ENCODE peak calls at places on chromosomes 3 and 15, in seven cellular contexts. One of them, this sample, is unnamed. For H3K4me1, the result is how much of the 10 kb centered on the place peaks cover.

GRCh38 chr15:74252291-74253080 is 16.4 kb downstream of the CCDC33 start:
- DNase-seq in suprapubic skin: no peak
- DNase-seq in fibroblast of lung: no peak
- DNase-seq in K562: no peak
- DNase-seq in naive thymus-derived CD4-positive, alpha-beta T cell: no peak
- DNase-seq in OCI-LY7: no peak
- DNase-seq in colonic mucosa: no peak
- DNase-seq in this sample: no peak

GRCh38 chr3:194632211-194632982 is 822 bp downstream of the TMEM44 start:
- DNase-seq in K562: peak
- DNase-seq in naive thymus-derived CD4-positive, alpha-beta T cell: no peak
- DNase-seq in colonic mucosa: peak
- DNase-seq in fibroblast of lung: peak
- DNase-seq in OCI-LY7: no peak
- DNase-seq in suprapubic skin: no peak
- DNase-seq in this sample: no peak

GRCh38 chr15:75565062-75565970 is 13.8 kb downstream of the PTPN9 start:
- DNase-seq in naive thymus-derived CD4-positive, alpha-beta T cell: no peak
- DNase-seq in OCI-LY7: no peak
- DNase-seq in colonic mucosa: no peak
- DNase-seq in K562: no peak
- DNase-seq in fibroblast of lung: no peak
- DNase-seq in suprapubic skin: no peak
- DNase-seq in this sample: no peak

GRCh38 chr3:125077864-125078263 is 22.1 kb upstream of the HEG1 start:
- DNase-seq in colonic mucosa: no peak
- DNase-seq in OCI-LY7: peak
- DNase-seq in naive thymus-derived CD4-positive, alpha-beta T cell: no peak
- DNase-seq in fibroblast of lung: no peak
- DNase-seq in K562: no peak
- DNase-seq in suprapubic skin: no peak
- DNase-seq in this sample: no peak

GRCh38 chr3:72036899-72037298 is 252.0 kb upstream of the PROK2 start:
- DNase-seq in colonic mucosa: no peak
- DNase-seq in OCI-LY7: no peak
- DNase-seq in suprapubic skin: no peak
- DNase-seq in K562: no peak
- DNase-seq in fibroblast of lung: peak
- DNase-seq in naive thymus-derived CD4-positive, alpha-beta T cell: no peak
- DNase-seq in this sample: peak

GRCh38 chr3:140176526-140176925 is 241.5 kb downstream of the CLSTN2 start:
- DNase-seq in K562: no peak
- DNase-seq in naive thymus-derived CD4-positive, alpha-beta T cell: no peak
- DNase-seq in OCI-LY7: no peak
- DNase-seq in colonic mucosa: no peak
- DNase-seq in fibroblast of lung: no peak
- DNase-seq in suprapubic skin: no peak
- DNase-seq in this sample: no peak

GRCh38 chr3:176595307-176595706 is 602.0 kb downstream of the TBL1XR1 start:
- DNase-seq in fibroblast of lung: no peak
- DNase-seq in OCI-LY7: no peak
- DNase-seq in K562: no peak
- DNase-seq in suprapubic skin: no peak
- DNase-seq in colonic mucosa: no peak
- DNase-seq in naive thymus-derived CD4-positive, alpha-beta T cell: no peak
- DNase-seq in this sample: no peak

GRCh38 chr15:73004462-73004861 is 47.8 kb upstream of the NEO1 start:
- DNase-seq in naive thymus-derived CD4-positive, alpha-beta T cell: no peak
- DNase-seq in fibroblast of lung: no peak
- DNase-seq in colonic mucosa: no peak
- DNase-seq in K562: no peak
- DNase-seq in OCI-LY7: no peak
- DNase-seq in suprapubic skin: no peak
- DNase-seq in this sample: no peak

GRCh38 chr3:71838406-71838805 is 53.5 kb upstream of the PROK2 start:
- DNase-seq in OCI-LY7: no peak
- DNase-seq in naive thymus-derived CD4-positive, alpha-beta T cell: no peak
- DNase-seq in colonic mucosa: no peak
- DNase-seq in K562: no peak
- DNase-seq in fibroblast of lung: no peak
- DNase-seq in suprapubic skin: no peak
- DNase-seq in this sample: no peak

GRCh38 chr3:68428495-68428894 is 503.9 kb downstream of the TAFA4 start:
- DNase-seq in colonic mucosa: no peak
- DNase-seq in fibroblast of lung: no peak
- DNase-seq in OCI-LY7: no peak
- DNase-seq in suprapubic skin: no peak
- DNase-seq in K562: no peak
- DNase-seq in naive thymus-derived CD4-positive, alpha-beta T cell: no peak
- DNase-seq in this sample: no peak

GRCh38 chr15:31235298-31236183 is 91.1 kb upstream of the KLF13 start:
- DNase-seq in OCI-LY7: peak
- DNase-seq in fibroblast of lung: peak
- DNase-seq in suprapubic skin: no peak
- DNase-seq in naive thymus-derived CD4-positive, alpha-beta T cell: no peak
- DNase-seq in colonic mucosa: no peak
- DNase-seq in K562: no peak
- DNase-seq in this sample: no peak

GRCh38 chr3:18194431-18194830 is 230.7 kb downstream of the SATB1 start:
- DNase-seq in fibroblast of lung: peak
- DNase-seq in colonic mucosa: no peak
- DNase-seq in suprapubic skin: no peak
- DNase-seq in K562: no peak
- DNase-seq in OCI-LY7: no peak
- DNase-seq in naive thymus-derived CD4-positive, alpha-beta T cell: no peak
- DNase-seq in this sample: no peak

GRCh38 chr15:50128266-50128665 is 9.2 kb upstream of the ATP8B4 start:
- DNase-seq in naive thymus-derived CD4-positive, alpha-beta T cell: no peak
- DNase-seq in fibroblast of lung: no peak
- DNase-seq in suprapubic skin: peak
- DNase-seq in colonic mucosa: peak
- DNase-seq in K562: peak
- DNase-seq in OCI-LY7: no peak
- DNase-seq in this sample: no peak

GRCh38 chr3:24222165-24222805 is 272.4 kb downstream of the THRB start:
- DNase-seq in naive thymus-derived CD4-positive, alpha-beta T cell: no peak
- DNase-seq in OCI-LY7: no peak
- DNase-seq in fibroblast of lung: no peak
- DNase-seq in colonic mucosa: no peak
- DNase-seq in K562: no peak
- DNase-seq in suprapubic skin: no peak
- DNase-seq in this sample: no peak

GRCh38 chr3:125300416-125300815 is 74.7 kb downstream of the ZNF148 start:
- DNase-seq in colonic mucosa: no peak
- DNase-seq in K562: no peak
- DNase-seq in suprapubic skin: no peak
- DNase-seq in OCI-LY7: no peak
- DNase-seq in naive thymus-derived CD4-positive, alpha-beta T cell: no peak
- DNase-seq in fibroblast of lung: peak
- DNase-seq in this sample: no peak

GRCh38 chr3:67015702-67016500 is 17.8 kb downstream of the KBTBD8 start:
- DNase-seq in fibroblast of lung: no peak
- DNase-seq in colonic mucosa: no peak
- DNase-seq in naive thymus-derived CD4-positive, alpha-beta T cell: no peak
- DNase-seq in OCI-LY7: no peak
- DNase-seq in suprapubic skin: no peak
- DNase-seq in K562: no peak
- DNase-seq in this sample: no peak
- H3K27ac ChIP-seq in fibroblast of lung: no peak
- H3K27ac ChIP-seq in colonic mucosa: no peak
- H3K27ac ChIP-seq in naive thymus-derived CD4-positive, alpha-beta T cell: no peak
- H3K27ac ChIP-seq in OCI-LY7: peak
- H3K27ac ChIP-seq in suprapubic skin: no peak
- H3K27ac ChIP-seq in K562: no peak
- H3K27ac ChIP-seq in this sample: no peak

GRCh38 chr3:39137991-39138803 is 15.2 kb downstream of the CSRNP1 start:
- DNase-seq in K562: no peak
- DNase-seq in fibroblast of lung: no peak
- DNase-seq in suprapubic skin: no peak
- DNase-seq in OCI-LY7: no peak
- DNase-seq in naive thymus-derived CD4-positive, alpha-beta T cell: no peak
- DNase-seq in colonic mucosa: no peak
- DNase-seq in this sample: no peak
- H3K4me1 ChIP-seq in K562: under half
- H3K4me1 ChIP-seq in fibroblast of lung: under half
- H3K4me1 ChIP-seq in suprapubic skin: under half
- H3K4me1 ChIP-seq in OCI-LY7: under half
- H3K4me1 ChIP-seq in naive thymus-derived CD4-positive, alpha-beta T cell: under half
- H3K4me1 ChIP-seq in colonic mucosa: under half
- H3K4me1 ChIP-seq in this sample: under half

GRCh38 chr3:129046732-129047552 is 13.6 kb upstream of the GP9 start:
- DNase-seq in OCI-LY7: no peak
- DNase-seq in colonic mucosa: no peak
- DNase-seq in suprapubic skin: no peak
- DNase-seq in K562: no peak
- DNase-seq in naive thymus-derived CD4-positive, alpha-beta T cell: no peak
- DNase-seq in fibroblast of lung: no peak
- DNase-seq in this sample: peak

GRCh38 chr3:129052675-129053074 is 7.9 kb upstream of the GP9 start:
- DNase-seq in K562: no peak
- DNase-seq in fibroblast of lung: no peak
- DNase-seq in naive thymus-derived CD4-positive, alpha-beta T cell: no peak
- DNase-seq in suprapubic skin: no peak
- DNase-seq in colonic mucosa: peak
- DNase-seq in OCI-LY7: no peak
- DNase-seq in this sample: no peak

GRCh38 chr3:129051776-129052400 is 8.7 kb upstream of the GP9 start:
- DNase-seq in OCI-LY7: no peak
- DNase-seq in fibroblast of lung: no peak
- DNase-seq in naive thymus-derived CD4-positive, alpha-beta T cell: no peak
- DNase-seq in K562: no peak
- DNase-seq in suprapubic skin: no peak
- DNase-seq in colonic mucosa: peak
- DNase-seq in this sample: no peak

GRCh38 chr3:129047553-129047839 is 13.1 kb upstream of the GP9 start:
- DNase-seq in OCI-LY7: no peak
- DNase-seq in naive thymus-derived CD4-positive, alpha-beta T cell: no peak
- DNase-seq in K562: no peak
- DNase-seq in colonic mucosa: no peak
- DNase-seq in fibroblast of lung: no peak
- DNase-seq in suprapubic skin: no peak
- DNase-seq in this sample: no peak

DNA sequence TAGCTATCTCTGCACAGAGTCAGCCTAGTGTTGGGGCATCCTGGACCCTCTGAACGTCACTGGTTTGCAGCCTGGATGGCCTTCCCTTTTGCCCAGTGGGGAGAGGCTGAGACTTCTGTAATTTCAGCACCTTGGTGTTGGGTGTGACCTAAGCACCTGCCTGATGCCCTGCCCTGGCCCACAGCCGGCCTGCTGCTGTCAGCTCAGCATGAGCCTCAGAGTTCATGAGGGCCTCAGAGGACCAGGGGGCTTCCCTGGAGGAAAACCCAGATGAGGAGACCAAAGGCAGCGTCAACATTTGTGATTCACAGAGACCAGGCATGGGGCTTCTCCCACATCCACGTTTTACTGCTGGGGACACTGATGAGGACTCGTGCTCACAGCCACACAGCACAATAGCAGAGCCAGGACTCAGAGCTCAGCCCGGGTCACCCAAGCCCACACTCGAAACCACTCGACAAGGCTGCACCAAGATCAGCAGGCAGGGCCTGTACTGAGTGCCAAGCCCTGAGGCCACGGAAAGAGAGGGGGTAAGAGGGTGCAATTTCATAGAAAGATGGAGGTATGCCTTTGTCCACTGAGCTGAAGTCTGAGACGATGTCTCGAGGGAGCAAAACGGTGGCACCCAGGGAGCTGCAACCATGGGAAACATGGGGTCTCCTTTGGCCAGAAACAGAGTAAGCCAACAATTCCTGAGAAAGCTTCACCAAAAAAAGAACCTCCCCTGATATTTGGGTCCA is 9.9 kb upstream of the GP9 start:
- DNase-seq in OCI-LY7: no peak
- DNase-seq in K562: no peak
- DNase-seq in naive thymus-derived CD4-positive, alpha-beta T cell: no peak
- DNase-seq in fibroblast of lung: no peak
- DNase-seq in suprapubic skin: no peak
- DNase-seq in colonic mucosa: no peak
- DNase-seq in this sample: no peak
- H3K27ac ChIP-seq in OCI-LY7: no peak
- H3K27ac ChIP-seq in K562: no peak
- H3K27ac ChIP-seq in naive thymus-derived CD4-positive, alpha-beta T cell: no peak
- H3K27ac ChIP-seq in fibroblast of lung: no peak
- H3K27ac ChIP-seq in suprapubic skin: no peak
- H3K27ac ChIP-seq in colonic mucosa: no peak
- H3K27ac ChIP-seq in this sample: no peak

DNA sequence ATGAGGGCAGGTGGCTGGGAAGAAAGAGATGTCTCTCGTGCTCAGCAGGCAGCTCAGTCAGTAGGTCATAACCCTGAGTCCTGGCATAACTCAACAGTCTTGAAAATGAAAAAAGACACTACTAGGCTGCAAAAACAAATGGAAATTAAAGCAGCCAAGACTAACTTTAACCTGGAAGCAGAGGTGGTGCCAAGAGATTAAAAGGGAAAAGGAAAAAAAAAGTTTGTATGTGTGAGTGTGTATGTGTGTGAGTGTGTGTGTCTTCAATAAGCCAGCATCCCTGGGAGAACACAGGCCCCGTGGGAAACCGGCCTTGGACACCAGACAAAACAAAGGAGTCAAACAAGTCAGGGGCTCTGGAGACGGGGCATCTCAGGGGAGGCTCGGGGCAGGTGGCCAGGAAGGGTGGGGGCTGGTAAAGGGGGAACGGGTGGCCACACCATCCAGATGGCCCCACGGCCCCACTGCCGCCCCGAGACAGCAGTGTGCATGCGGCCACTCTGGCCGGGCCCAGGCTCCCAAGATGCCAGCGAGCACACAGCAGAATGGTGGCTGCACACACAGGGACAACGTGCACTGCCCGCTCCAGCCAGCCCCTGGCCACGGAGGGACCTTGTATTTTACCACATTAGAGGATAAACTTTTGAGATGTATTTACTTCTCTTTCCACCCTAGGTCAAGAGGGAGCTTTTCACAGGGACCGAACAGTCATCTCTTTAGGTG is 23.8 kb downstream of the CYFIP1 start:
- DNase-seq in OCI-LY7: no peak
- DNase-seq in K562: no peak
- DNase-seq in fibroblast of lung: peak
- DNase-seq in naive thymus-derived CD4-positive, alpha-beta T cell: no peak
- DNase-seq in colonic mucosa: no peak
- DNase-seq in suprapubic skin: peak
- DNase-seq in this sample: no peak
- H3K4me1 ChIP-seq in OCI-LY7: under half
- H3K4me1 ChIP-seq in K562: under half
- H3K4me1 ChIP-seq in fibroblast of lung: under half
- H3K4me1 ChIP-seq in naive thymus-derived CD4-positive, alpha-beta T cell: under half
- H3K4me1 ChIP-seq in colonic mucosa: under half
- H3K4me1 ChIP-seq in suprapubic skin: half or more
- H3K4me1 ChIP-seq in this sample: under half